ENCODE peak calls at places on chromosomes 7 and 10, in nine cellular contexts. W, S, L, B, G, C, O, H and D are unnamed samples.

GRCh38 chr7:51366930-51367613 is 50.5 kb upstream of the COBL start:
- DNase-seq in W (peak; percentile 44), S (peak; percentile 40), L (peak; percentile 36), B (peak; percentile 27), G (peak; percentile 78), C (peak; percentile 0), O (no peak), H (peak; percentile 25), D (no peak)

GRCh38 chr10:50788951-50789904 is 49.5 kb downstream of the ASAH2B start:
- DNase-seq in W (peak; percentile 42), S (peak; percentile 52), L (no peak), B (peak; percentile 30), G (peak; percentile 4), C (no peak), O (no peak), H (no peak), D (no peak)

GRCh38 chr7:66265566-66265965 is 60.4 kb downstream of the TPST1 start:
- DNase-seq in W (peak; percentile 40), S (no peak), L (no peak), B (peak; percentile 15), G (no peak), C (no peak), O (no peak), H (no peak), D (no peak)

GRCh38 chr10:49318751-49319150 is 19.8 kb downstream of the C10orf71 start:
- DNase-seq in W (no peak), S (no peak), L (no peak), B (no peak), G (no peak), C (no peak), O (no peak), H (no peak), D (no peak)

GRCh38 chr10:16644146-16644545 is 122.5 kb upstream of the C1QL3 start:
- DNase-seq in W (peak; percentile 53), S (peak; percentile 19), L (no peak), B (no peak), G (no peak), C (no peak), O (no peak), H (no peak), D (no peak)

GRCh38 chr10:122344741-122345258 is 29.7 kb upstream of the PLEKHA1 start:
- DNase-seq in W (peak; percentile 47), S (peak; percentile 20), L (peak; percentile 40), B (no peak), G (no peak), C (no peak), O (no peak), H (peak; percentile 41), D (no peak)

GRCh38 chr7:111931958-111932357 is 274.2 kb downstream of the DOCK4 start:
- DNase-seq in W (peak; percentile 44), S (no peak), L (no peak), B (no peak), G (no peak), C (no peak), O (no peak), H (no peak), D (no peak)

GRCh38 chr7:142795339-142795863 is 24.6 kb downstream of the PRSS2 start:
- DNase-seq in W (no peak), S (no peak), L (no peak), B (no peak), G (no peak), C (no peak), O (no peak), H (peak; percentile 30), D (no peak)

GRCh38 chr7:20440472-20441105 is 109.9 kb downstream of the ITGB8 start:
- DNase-seq in W (peak; percentile 36), S (peak; percentile 18), L (no peak), B (peak; percentile 20), G (no peak), C (no peak), O (no peak), H (peak; percentile 45), D (no peak)

GRCh38 chr7:34090796-34091195 is 185.5 kb downstream of the BMPER start:
- DNase-seq in W (peak; percentile 12), S (no peak), L (no peak), B (no peak), G (no peak), C (no peak), O (no peak), H (no peak), D (no peak)

GRCh38 chr10:32104622-32105509 is 48.6 kb upstream of the KIF5B start:
- DNase-seq in W (peak; percentile 9), S (peak; percentile 1), L (no peak), B (no peak), G (no peak), C (no peak), O (no peak), H (no peak), D (no peak)

GRCh38 chr7:139525750-139526149 is 2.3 kb downstream of the CLEC2L start:
- DNase-seq in W (no peak), S (no peak), L (no peak), B (no peak), G (no peak), C (no peak), O (no peak), H (no peak), D (no peak)

GRCh38 chr7:126605553-126605952 is 647.2 kb downstream of the GRM8 start:
- DNase-seq in W (no peak), S (no peak), L (no peak), B (no peak), G (peak; percentile 43), C (no peak), O (no peak), H (no peak), D (no peak)

GRCh38 chr7:93414574-93414973 is 159.9 kb downstream of the CALCR start:
- DNase-seq in W (no peak), S (no peak), L (no peak), B (no peak), G (no peak), C (no peak), O (no peak), H (no peak), D (no peak)

GRCh38 chr10:9238041-9238440 is 1183.6 kb downstream of the GATA3 start:
- DNase-seq in W (no peak), S (no peak), L (no peak), B (no peak), G (no peak), C (no peak), O (no peak), H (no peak), D (no peak)

GRCh38 chr10:111473361-111473760 is 396.5 kb downstream of the ADRA2A start:
- DNase-seq in W (no peak), S (no peak), L (no peak), B (no peak), G (no peak), C (no peak), O (no peak), H (no peak), D (peak; percentile 57)

GRCh38 chr10:118272090-118272775 is 69.9 kb downstream of the FAM204A start:
- DNase-seq in W (no peak), S (no peak), L (no peak), B (no peak), G (no peak), C (no peak), O (no peak), H (no peak), D (no peak)

GRCh38 chr7:27640914-27641570 is 21.6 kb downstream of the HIBADH start:
- DNase-seq in W (peak; percentile 79), S (peak; percentile 94), L (no peak), B (no peak), G (no peak), C (no peak), O (no peak), H (no peak), D (no peak)

GRCh38 chr10:5691786-5692185 is 7.1 kb downstream of the TASOR2 start:
- DNase-seq in W (no peak), S (no peak), L (no peak), B (no peak), G (no peak), C (no peak), O (no peak), H (no peak), D (no peak)

GRCh38 chr7:45186261-45186813 is 28.7 kb downstream of the RAMP3 start:
- DNase-seq in W (no peak), S (no peak), L (no peak), B (no peak), G (no peak), C (no peak), O (no peak), H (no peak), D (peak; percentile 75)

GRCh38 chr7:22275574-22276150 is 81.3 kb downstream of the RAPGEF5 start:
- DNase-seq in W (no peak), S (no peak), L (no peak), B (no peak), G (no peak), C (no peak), O (no peak), H (no peak), D (no peak)

GRCh38 chr10:15744217-15744865 is 24.6 kb upstream of the ITGA8 start:
- DNase-seq in W (peak; percentile 48), S (peak; percentile 66), L (no peak), B (peak; percentile 57), G (no peak), C (no peak), O (peak; percentile 28), H (peak; percentile 64), D (peak; percentile 69)

GRCh38 chr7:26843696-26844095 is 20.7 kb downstream of the SKAP2 start:
- DNase-seq in W (peak; percentile 46), S (no peak), L (no peak), B (no peak), G (no peak), C (no peak), O (no peak), H (no peak), D (no peak)

GRCh38 chr7:157751951-157752673 is 415.3 kb downstream of the DNAJB6 start:
- DNase-seq in W (no peak), S (no peak), L (no peak), B (no peak), G (no peak), C (no peak), O (no peak), H (no peak), D (no peak)

GRCh38 chr10:54282012-54282411 is 519.0 kb downstream of the PCDH15 start:
- DNase-seq in W (no peak), S (no peak), L (no peak), B (no peak), G (no peak), C (no peak), O (no peak), H (no peak), D (no peak)

GRCh38 chr7:18590744-18591340 is 95.3 kb downstream of the HDAC9 start:
- DNase-seq in W (peak; percentile 69), S (no peak), L (no peak), B (peak; percentile 46), G (no peak), C (no peak), O (no peak), H (no peak), D (no peak)

GRCh38 chr10:17428616-17429097 is 25.7 kb downstream of the ST8SIA6 start:
- DNase-seq in W (no peak), S (no peak), L (no peak), B (no peak), G (no peak), C (no peak), O (peak; percentile 46), H (no peak), D (no peak)

GRCh38 chr7:104074529-104074928 is 85.1 kb upstream of the RELN start:
- DNase-seq in W (no peak), S (no peak), L (no peak), B (no peak), G (no peak), C (no peak), O (no peak), H (no peak), D (no peak)

GRCh38 chr7:13414661-13415105 is 574.8 kb downstream of the ETV1 start:
- DNase-seq in W (peak; percentile 56), S (peak; percentile 16), L (no peak), B (no peak), G (no peak), C (no peak), O (no peak), H (no peak), D (no peak)

GRCh38 chr10:44886966-44887365 is 24.2 kb upstream of the TMEM72 start:
- DNase-seq in W (no peak), S (no peak), L (no peak), B (no peak), G (no peak), C (no peak), O (no peak), H (no peak), D (no peak)

GRCh38 chr7:44067064-44067951 is 1.9 kb upstream of the PGAM2 start:
- DNase-seq in W (no peak), S (no peak), L (no peak), B (no peak), G (no peak), C (no peak), O (no peak), H (no peak), D (no peak)